ENCODE peak calls at places on chromosome 19, in four cellular contexts. One of them, this sample, is unnamed.

GRCh38 chr19:39032164-39032918 is at the start of gene FBXO27:
- DNase-seq in A549: no peak
- DNase-seq in GM23338: peak
- DNase-seq in HepG2: no peak
- DNase-seq in this sample: no peak

GRCh38 chr19:15467734-15468214 is 3.4 kb upstream of the RASAL3 start:
- DNase-seq in A549: no peak
- DNase-seq in HepG2: no peak
- DNase-seq in GM23338: no peak
- DNase-seq in this sample: no peak

GRCh38 chr19:7862413-7862951 is 11.7 kb downstream of the PRR36 start:
- DNase-seq in GM23338: peak
- DNase-seq in A549: no peak
- DNase-seq in HepG2: no peak
- DNase-seq in this sample: no peak

GRCh38 chr19:29506619-29506911 is 19.2 kb upstream of the VSTM2B start:
- DNase-seq in A549: no peak
- DNase-seq in GM23338: no peak
- DNase-seq in HepG2: no peak
- DNase-seq in this sample: no peak

GRCh38 chr19:14089662-14090508 is 666 bp downstream of the SAMD1 start:
- DNase-seq in GM23338: peak
- DNase-seq in HepG2: no peak
- DNase-seq in A549: no peak
- DNase-seq in this sample: no peak

GRCh38 chr19:54949412-54949811 is 2.1 kb upstream of the NLRP7 start:
- DNase-seq in A549: no peak
- DNase-seq in GM23338: no peak
- DNase-seq in HepG2: no peak
- DNase-seq in this sample: no peak

GRCh38 chr19:3285647-3286176 is 61.3 kb downstream of the CELF5 start:
- DNase-seq in HepG2: peak
- DNase-seq in GM23338: peak
- DNase-seq in A549: peak
- DNase-seq in this sample: no peak

GRCh38 chr19:30381366-30381765 is 9.2 kb downstream of the ZNF536 start:
- DNase-seq in HepG2: no peak
- DNase-seq in GM23338: no peak
- DNase-seq in A549: no peak
- DNase-seq in this sample: no peak

GRCh38 chr19:33795370-33796163 is 1.1 kb upstream of the KCTD15 start:
- DNase-seq in HepG2: peak
- DNase-seq in GM23338: peak
- DNase-seq in A549: peak
- DNase-seq in this sample: peak

GRCh38 chr19:16168465-16169081 is 4.8 kb downstream of the CIB3 start:
- DNase-seq in A549: no peak
- DNase-seq in HepG2: no peak
- DNase-seq in GM23338: peak
- DNase-seq in this sample: no peak

GRCh38 chr19:7349961-7350711 is 1.4 kb downstream of the ARHGEF18 start:
- DNase-seq in HepG2: no peak
- DNase-seq in GM23338: no peak
- DNase-seq in A549: no peak
- DNase-seq in this sample: peak

GRCh38 chr19:16209266-16209665 is 11.6 kb downstream of the AP1M1 start:
- DNase-seq in GM23338: no peak
- DNase-seq in A549: no peak
- DNase-seq in HepG2: no peak
- DNase-seq in this sample: no peak

GRCh38 chr19:47540748-47541147 is 25.9 kb upstream of the NAPA start:
- DNase-seq in GM23338: peak
- DNase-seq in A549: peak
- DNase-seq in HepG2: peak
- DNase-seq in this sample: no peak

GRCh38 chr19:13428352-13428751 is 77.9 kb downstream of the CACNA1A start:
- DNase-seq in GM23338: peak
- DNase-seq in A549: no peak
- DNase-seq in HepG2: no peak
- DNase-seq in this sample: no peak

DNA sequence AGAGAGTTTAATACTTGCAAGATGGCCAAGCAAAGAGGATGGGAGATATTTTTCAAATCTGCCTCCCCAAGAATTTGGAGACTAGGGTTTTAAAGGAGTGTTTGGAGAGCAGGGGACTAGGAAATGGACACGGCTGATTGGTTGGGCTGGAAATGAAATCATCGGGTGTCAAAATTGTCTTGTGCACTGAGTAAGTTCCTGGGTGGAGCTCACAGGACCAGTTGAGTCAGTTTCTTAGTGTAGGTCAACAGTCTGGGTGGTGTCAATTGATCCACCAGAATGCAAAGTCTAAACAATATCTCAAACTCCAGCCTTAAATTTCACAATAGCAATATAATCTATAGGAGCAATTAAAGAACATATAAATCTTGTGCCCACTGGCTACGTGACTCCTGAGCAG is 23.0 kb upstream of the CEACAM4 start:
- DNase-seq in A549: no peak
- DNase-seq in GM23338: no peak
- DNase-seq in HepG2: no peak
- DNase-seq in this sample: no peak
- TF ChIP-seq REST in A549: no peak
- TF ChIP-seq REST in GM23338: no peak
- TF ChIP-seq REST in HepG2: no peak
- TF ChIP-seq REST in this sample: no peak

GRCh38 chr19:18230941-18231734 is 4.9 kb upstream of the PDE4C start:
- DNase-seq in A549: peak
- DNase-seq in GM23338: peak
- DNase-seq in HepG2: no peak
- DNase-seq in this sample: no peak

GRCh38 chr19:18231775-18232174 is 5.5 kb upstream of the PDE4C start:
- DNase-seq in HepG2: no peak
- DNase-seq in GM23338: peak
- DNase-seq in A549: no peak
- DNase-seq in this sample: no peak

GRCh38 chr19:18227781-18228271 is 1.6 kb upstream of the PDE4C start:
- DNase-seq in A549: no peak
- DNase-seq in GM23338: no peak
- DNase-seq in HepG2: no peak
- DNase-seq in this sample: no peak

GRCh38 chr19:18229915-18230314 is 3.7 kb upstream of the PDE4C start:
- DNase-seq in GM23338: no peak
- DNase-seq in HepG2: no peak
- DNase-seq in A549: no peak
- DNase-seq in this sample: no peak

DNA sequence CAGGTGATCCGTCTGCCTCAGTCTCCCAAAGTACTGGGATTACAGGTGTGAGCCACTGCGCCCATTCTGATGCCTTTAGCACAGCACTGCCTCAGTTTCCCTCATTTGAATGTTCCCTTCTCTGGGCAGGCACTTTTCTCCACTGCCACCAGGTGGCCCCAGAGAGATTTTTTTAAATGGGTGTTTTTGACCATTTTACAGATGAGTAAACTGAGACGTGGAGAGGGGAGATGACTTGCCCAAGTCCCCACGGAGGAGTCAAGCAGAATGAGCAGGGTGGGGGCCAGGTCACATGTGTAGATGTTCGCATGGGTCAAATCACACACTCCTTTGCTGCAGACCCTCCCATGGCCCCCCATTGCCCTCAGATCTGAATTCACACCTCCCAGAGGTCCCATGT is 3.2 kb upstream of the PDE4C start:
- DNase-seq in A549: no peak
- DNase-seq in GM23338: peak
- DNase-seq in HepG2: no peak
- DNase-seq in this sample: no peak
- TF ChIP-seq CTCF in A549: peak
- TF ChIP-seq CTCF in GM23338: peak
- TF ChIP-seq CTCF in HepG2: peak
- TF ChIP-seq CTCF in this sample: no peak

GRCh38 chr19:6229216-6229913 is 50.4 kb downstream of the MLLT1 start:
- DNase-seq in A549: no peak
- DNase-seq in HepG2: no peak
- DNase-seq in GM23338: no peak
- DNase-seq in this sample: no peak
- TF ChIP-seq REST in A549: no peak
- TF ChIP-seq REST in HepG2: no peak
- TF ChIP-seq REST in GM23338: no peak
- TF ChIP-seq REST in this sample: no peak

GRCh38 chr19:1467512-1468273 is 11.3 kb downstream of the C19orf25 start:
- DNase-seq in A549: no peak
- DNase-seq in HepG2: no peak
- DNase-seq in GM23338: no peak
- DNase-seq in this sample: no peak

GRCh38 chr19:1467228-1467511 is 11.8 kb downstream of the C19orf25 start:
- DNase-seq in A549: no peak
- DNase-seq in HepG2: no peak
- DNase-seq in GM23338: no peak
- DNase-seq in this sample: no peak

GRCh38 chr19:1469936-1470863 is 8.8 kb downstream of the C19orf25 start:
- DNase-seq in GM23338: peak
- DNase-seq in A549: no peak
- DNase-seq in HepG2: no peak
- DNase-seq in this sample: no peak

GRCh38 chr19:1469200-1469935 is 9.6 kb downstream of the C19orf25 start:
- DNase-seq in HepG2: no peak
- DNase-seq in GM23338: no peak
- DNase-seq in A549: no peak
- DNase-seq in this sample: no peak

GRCh38 chr19:1468274-1469199 is 10.5 kb downstream of the C19orf25 start:
- DNase-seq in A549: no peak
- DNase-seq in HepG2: no peak
- DNase-seq in GM23338: no peak
- DNase-seq in this sample: peak
- TF ChIP-seq CTCF in A549: no peak
- TF ChIP-seq CTCF in HepG2: peak
- TF ChIP-seq CTCF in GM23338: peak
- TF ChIP-seq CTCF in this sample: no peak

GRCh38 chr19:51702754-51703654 is 9.9 kb downstream of the SPACA6 start:
- DNase-seq in A549: no peak
- DNase-seq in HepG2: no peak
- DNase-seq in GM23338: peak
- DNase-seq in this sample: no peak
- TF ChIP-seq REST in A549: no peak
- TF ChIP-seq REST in HepG2: no peak
- TF ChIP-seq REST in GM23338: no peak
- TF ChIP-seq REST in this sample: no peak

DNA sequence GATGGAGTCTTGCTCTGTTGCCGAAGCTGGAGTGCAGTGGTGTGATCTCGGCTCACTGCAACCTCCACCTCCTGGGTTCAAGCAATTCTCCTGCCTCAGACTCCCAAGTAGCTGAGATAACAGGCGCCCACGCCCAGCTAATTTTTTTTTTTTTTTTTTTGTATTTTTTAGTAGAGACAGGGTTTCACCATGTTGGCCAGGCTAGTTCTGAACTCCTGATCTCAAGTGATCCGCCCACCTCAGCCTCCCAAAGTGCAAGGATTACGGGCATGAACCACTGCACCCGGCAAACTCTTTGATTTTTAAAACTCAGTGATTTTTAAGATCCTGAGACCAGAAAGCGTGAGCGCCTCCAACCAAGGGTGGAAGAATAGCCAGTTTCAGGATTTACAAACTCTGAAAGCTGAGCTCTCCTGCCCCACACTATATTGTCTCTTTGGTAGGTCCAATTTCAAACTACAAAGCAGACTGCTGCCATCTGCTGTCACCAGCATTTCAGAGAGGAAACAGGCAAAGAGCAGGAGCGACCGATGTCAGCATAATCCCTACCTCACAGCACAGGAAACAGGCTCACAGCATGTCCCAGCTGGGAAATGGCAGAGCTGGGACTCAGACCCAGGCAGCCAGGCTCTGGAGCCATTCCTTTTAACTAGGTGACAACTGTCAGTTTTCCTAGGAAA is 9.2 kb downstream of the NOSIP start:
- DNase-seq in A549: no peak
- DNase-seq in HepG2: peak
- DNase-seq in GM23338: peak
- DNase-seq in this sample: peak
- TF ChIP-seq CTCF in A549: peak
- TF ChIP-seq CTCF in HepG2: peak
- TF ChIP-seq CTCF in GM23338: peak
- TF ChIP-seq CTCF in this sample: no peak

DNA sequence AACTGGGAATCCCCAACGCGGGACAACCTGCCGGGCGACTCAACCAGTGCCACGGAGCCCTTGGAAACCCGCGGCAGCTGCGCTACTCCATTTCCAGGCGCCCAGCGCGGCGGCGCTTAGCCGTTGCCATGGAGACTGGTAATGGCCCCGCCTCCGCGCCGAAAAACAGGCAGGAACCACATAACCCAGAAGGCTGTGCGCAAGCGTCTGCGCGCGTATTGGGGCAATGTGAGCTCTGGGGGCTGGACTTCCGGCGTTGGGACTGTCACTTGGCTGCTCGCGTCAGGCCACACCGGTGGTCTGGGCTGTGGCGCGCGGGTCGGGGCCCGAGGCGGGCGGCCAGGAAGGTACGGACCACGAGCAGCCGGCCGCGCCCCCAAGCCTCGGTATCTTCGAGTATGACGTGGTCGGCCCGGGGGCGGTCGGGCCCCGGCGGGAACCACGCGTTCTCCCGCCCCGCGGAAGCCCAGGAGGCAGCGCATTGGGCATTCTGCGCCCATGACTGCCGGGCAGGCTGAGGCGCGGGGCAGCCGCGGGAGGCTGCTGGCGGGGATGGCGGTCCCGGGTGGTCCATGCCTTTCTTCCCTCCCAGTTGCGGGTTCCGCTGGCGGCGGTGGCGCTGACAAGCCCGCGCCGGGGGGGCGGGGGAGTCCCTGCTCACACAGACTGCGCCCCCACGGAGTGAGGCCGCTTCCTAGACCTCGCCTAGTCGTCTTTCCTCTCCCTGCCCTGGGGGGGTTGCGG is at the start of gene ZNF324B:
- DNase-seq in A549: peak
- DNase-seq in GM23338: peak
- DNase-seq in HepG2: peak
- DNase-seq in this sample: peak
- TF ChIP-seq REST in A549: no peak
- TF ChIP-seq REST in GM23338: no peak
- TF ChIP-seq REST in HepG2: no peak
- TF ChIP-seq REST in this sample: no peak

DNA sequence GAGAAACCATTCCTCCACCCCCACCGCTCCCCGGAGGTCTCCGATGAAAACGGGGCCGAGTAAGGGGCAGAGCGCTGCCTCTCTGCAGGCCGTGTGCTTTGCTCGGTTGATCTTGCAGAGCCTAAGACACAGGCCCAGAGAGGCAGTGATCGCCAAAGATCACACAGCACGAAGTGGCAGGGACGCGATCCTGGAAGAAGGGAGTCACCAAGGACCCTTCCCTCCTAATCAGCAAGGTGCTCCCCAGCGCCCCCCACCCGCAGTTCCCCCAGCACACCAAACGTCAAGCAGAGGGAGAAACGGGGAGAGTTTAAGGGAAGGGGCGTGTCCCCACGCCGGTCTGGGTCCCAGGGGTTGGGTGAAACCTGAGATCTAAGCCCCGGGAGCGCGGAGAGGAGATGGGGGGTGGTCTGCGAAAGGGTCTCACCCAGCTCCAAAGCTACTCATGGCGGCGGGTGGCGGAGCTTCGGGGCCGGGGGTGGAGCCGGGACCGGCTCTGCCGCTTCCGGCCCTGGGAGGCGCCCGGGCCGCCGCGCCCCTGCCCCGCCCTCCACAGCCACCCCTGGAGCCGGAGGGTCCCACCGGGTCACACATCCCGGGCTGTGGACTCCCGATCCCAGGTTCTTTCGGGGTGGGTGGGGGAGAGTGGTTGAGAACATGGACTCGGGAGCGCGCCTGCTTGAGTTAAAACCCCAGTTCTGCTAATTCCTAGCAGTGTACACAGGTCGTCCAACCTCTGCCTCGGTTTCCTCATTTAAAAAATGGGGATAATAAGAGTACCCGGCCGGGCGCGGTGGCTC is at the start of gene EML2:
- DNase-seq in HepG2: peak
- DNase-seq in GM23338: peak
- DNase-seq in A549: peak
- DNase-seq in this sample: peak
- TF ChIP-seq CTCF in HepG2: peak
- TF ChIP-seq CTCF in GM23338: peak
- TF ChIP-seq CTCF in A549: peak
- TF ChIP-seq CTCF in this sample: no peak